ENCODE peak calls at places on chromosomes 7 and 10, in six cellular contexts. D, W, U, O, T and F are unnamed samples.

GRCh38 chr7:141158562-141158961 is 84.7 kb downstream of the TMEM178B start:
- DNase-seq in D (peak; percentile 69), W (peak; percentile 50), U (peak; percentile 94), O (peak; percentile 83), T (no peak), F (peak; percentile 81)

GRCh38 chr7:36207451-36208291 is 54.6 kb downstream of the EEPD1 start:
- DNase-seq in D (peak; percentile 70), W (no peak), U (peak; percentile 96), O (peak; percentile 54), T (no peak), F (peak; percentile 79)

GRCh38 chr7:104967595-104967994 is 46.4 kb upstream of the KMT2E start:
- DNase-seq in D (no peak), W (no peak), U (peak; percentile 70), O (peak; percentile 78), T (no peak), F (no peak)

GRCh38 chr7:19442016-19442785 is 266.6 kb downstream of the POLR1F start:
- DNase-seq in D (peak; percentile 64), W (peak; percentile 15), U (peak; percentile 75), O (peak; percentile 84), T (no peak), F (no peak)

GRCh38 chr7:151852486-151853396 is 24.2 kb downstream of the PRKAG2 start:
- DNase-seq in D (no peak), W (no peak), U (no peak), O (no peak), T (no peak), F (no peak)

GRCh38 chr10:114504769-114505579 is 100.7 kb upstream of the AFAP1L2 start:
- DNase-seq in D (peak; percentile 40), W (no peak), U (peak; percentile 91), O (peak; percentile 94), T (peak; percentile 67), F (no peak)

GRCh38 chr10:88253622-88254021 is 329.5 kb downstream of the RNLS start:
- DNase-seq in D (no peak), W (no peak), U (no peak), O (no peak), T (no peak), F (peak; percentile 62)

GRCh38 chr7:44617225-44617885 is 10.9 kb downstream of the OGDH start:
- DNase-seq in D (peak; percentile 51), W (no peak), U (peak; percentile 82), O (peak; percentile 25), T (no peak), F (no peak)

GRCh38 chr10:47196691-47197090 is 103.3 kb upstream of the GDF10 start:
- DNase-seq in D (no peak), W (no peak), U (no peak), O (no peak), T (no peak), F (no peak)

GRCh38 chr10:104350146-104350635 is 3.4 kb upstream of the CFAP58 start:
- DNase-seq in D (peak; percentile 72), W (no peak), U (peak; percentile 76), O (peak; percentile 83), T (peak; percentile 57), F (no peak)
- H3K4me3 ChIP-seq in D (peak overlapping the region; percentile 59), W (peak overlapping the region; percentile 5), U (no peak overlapping the region), O (no peak overlapping the region), T (no peak overlapping the region), F (peak overlapping the region; percentile 31)

GRCh38 chr7:132466367-132466766 is 109.9 kb downstream of the PLXNA4 start:
- DNase-seq in D (no peak), W (no peak), U (no peak), O (no peak), T (no peak), F (no peak)

GRCh38 chr7:132465516-132465915 is 110.8 kb downstream of the PLXNA4 start:
- DNase-seq in D (no peak), W (no peak), U (no peak), O (no peak), T (no peak), F (no peak)

GRCh38 chr7:132472463-132473120 is 103.7 kb downstream of the PLXNA4 start:
- DNase-seq in D (peak; percentile 64), W (no peak), U (no peak), O (peak; percentile 65), T (peak; percentile 79), F (peak; percentile 64)

GRCh38 chr7:132469264-132469663 is 107.0 kb downstream of the PLXNA4 start:
- DNase-seq in D (peak; percentile 61), W (no peak), U (no peak), O (no peak), T (no peak), F (no peak)

DNA sequence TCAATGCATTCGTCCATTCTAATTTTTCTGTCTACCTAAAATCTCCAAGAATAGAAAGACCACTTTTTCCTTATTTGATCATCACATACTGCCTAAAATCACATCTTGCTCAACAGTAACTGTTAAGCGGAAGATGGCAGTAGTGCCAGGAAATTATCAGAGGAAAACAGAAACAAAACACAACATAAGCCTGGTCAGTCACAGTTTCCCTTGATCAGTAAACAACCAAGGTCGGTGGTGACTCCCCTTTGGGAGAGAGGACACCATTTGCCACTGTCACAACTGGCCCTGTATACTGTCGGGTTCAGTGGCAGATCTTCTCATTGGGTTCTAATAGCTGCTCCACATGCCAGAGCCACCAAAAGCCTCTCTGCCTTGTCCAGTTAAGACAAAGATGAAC is 106.6 kb downstream of the PLXNA4 start:
- DNase-seq in D (no peak), W (no peak), U (no peak), O (no peak), T (no peak), F (no peak)
- H3K4me1 ChIP-seq in D (peaks cover 43% of the 10 kb centered on the region), W (no peaks in the 10 kb centered on the region), U (no peaks in the 10 kb centered on the region), O (peaks cover 25% of the 10 kb centered on the region), T (peaks cover 2% of the 10 kb centered on the region), F (peaks cover 9% of the 10 kb centered on the region)

GRCh38 chr7:66110861-66111260 is 3.8 kb upstream of the CRCP start:
- DNase-seq in D (peak; percentile 96), W (no peak), U (peak; percentile 95), O (peak; percentile 84), T (no peak), F (no peak)
- H3K27me3 ChIP-seq in D (no peaks in the 10 kb centered on the region), W (no peaks in the 10 kb centered on the region), U (no peaks in the 10 kb centered on the region), O (no peaks in the 10 kb centered on the region), T (no peaks in the 10 kb centered on the region), F (no peaks in the 10 kb centered on the region)

GRCh38 chr7:115475774-115476407 is 554.0 kb downstream of the MDFIC start:
- DNase-seq in D (peak; percentile 26), W (no peak), U (no peak), O (peak; percentile 35), T (no peak), F (no peak)

GRCh38 chr7:115476666-115477065 is 553.9 kb downstream of the TFEC start:
- DNase-seq in D (no peak), W (no peak), U (no peak), O (no peak), T (no peak), F (no peak)

GRCh38 chr7:115478426-115478825 is 552.1 kb downstream of the TFEC start:
- DNase-seq in D (no peak), W (no peak), U (no peak), O (no peak), T (no peak), F (no peak)

GRCh38 chr7:115475206-115475605 is 553.3 kb downstream of the MDFIC start:
- DNase-seq in D (no peak), W (no peak), U (no peak), O (no peak), T (no peak), F (no peak)

GRCh38 chr7:115477193-115477651 is 553.3 kb downstream of the TFEC start:
- DNase-seq in D (no peak), W (no peak), U (no peak), O (peak; percentile 47), T (no peak), F (peak; percentile 33)
- H3K4me3 ChIP-seq in D (no peak overlapping the region), W (no peak overlapping the region), U (peak overlapping the region; percentile 44), O (peak overlapping the region; percentile 21), T (peak overlapping the region; percentile 47), F (peak overlapping the region; percentile 56)